ENCODE peak calls at places on chromosomes 5 and 9, in six cellular contexts. One of them, this sample, is unnamed.

GRCh38 chr5:154768207-154768606 is 13.0 kb downstream of the LARP1 start:
- DNase-seq in osteocyte: no peak
- DNase-seq in hepatocyte: no peak
- DNase-seq in lower lobe of right lung: no peak
- DNase-seq in fibroblast of the aortic adventitia: no peak
- DNase-seq in mesothelial cell of epicardium: no peak
- DNase-seq in this sample: no peak

GRCh38 chr5:65261499-65261898 is 220.2 kb downstream of the ADAMTS6 start:
- DNase-seq in osteocyte: no peak
- DNase-seq in hepatocyte: no peak
- DNase-seq in lower lobe of right lung: no peak
- DNase-seq in fibroblast of the aortic adventitia: peak; percentile 13
- DNase-seq in mesothelial cell of epicardium: no peak
- DNase-seq in this sample: no peak

GRCh38 chr9:136364942-136365774 is 1.6 kb upstream of the DNLZ start:
- DNase-seq in osteocyte: no peak
- DNase-seq in hepatocyte: no peak
- DNase-seq in lower lobe of right lung: no peak
- DNase-seq in fibroblast of the aortic adventitia: no peak
- DNase-seq in mesothelial cell of epicardium: no peak
- DNase-seq in this sample: no peak

GRCh38 chr9:106964329-106964728 is 101.4 kb downstream of the ZNF462 start:
- DNase-seq in osteocyte: no peak
- DNase-seq in hepatocyte: no peak
- DNase-seq in lower lobe of right lung: no peak
- DNase-seq in fibroblast of the aortic adventitia: no peak
- DNase-seq in mesothelial cell of epicardium: no peak
- DNase-seq in this sample: no peak

GRCh38 chr9:92947268-92948031 is at the start of gene FGD3:
- DNase-seq in osteocyte: no peak
- DNase-seq in hepatocyte: peak; percentile 68
- DNase-seq in lower lobe of right lung: no peak
- DNase-seq in fibroblast of the aortic adventitia: no peak
- DNase-seq in mesothelial cell of epicardium: peak; percentile 59
- DNase-seq in this sample: peak; percentile 60

GRCh38 chr5:994821-995220 is 13.8 kb upstream of the NKD2 start:
- DNase-seq in osteocyte: peak; percentile 71
- DNase-seq in hepatocyte: peak; percentile 1
- DNase-seq in lower lobe of right lung: no peak
- DNase-seq in fibroblast of the aortic adventitia: no peak
- DNase-seq in mesothelial cell of epicardium: no peak
- DNase-seq in this sample: no peak

GRCh38 chr9:135702002-135702721 is at the start of gene KCNT1:
- DNase-seq in osteocyte: peak; percentile 89
- DNase-seq in hepatocyte: peak; percentile 77
- DNase-seq in lower lobe of right lung: no peak
- DNase-seq in fibroblast of the aortic adventitia: peak; percentile 34
- DNase-seq in mesothelial cell of epicardium: peak; percentile 91
- DNase-seq in this sample: peak; percentile 86

GRCh38 chr9:134355561-134356278 is 29.5 kb downstream of the RXRA start:
- DNase-seq in osteocyte: no peak
- DNase-seq in hepatocyte: peak; percentile 47
- DNase-seq in lower lobe of right lung: peak; percentile 85
- DNase-seq in fibroblast of the aortic adventitia: no peak
- DNase-seq in mesothelial cell of epicardium: no peak
- DNase-seq in this sample: no peak

GRCh38 chr9:124297553-124297905 is 39.8 kb downstream of the NEK6 start:
- DNase-seq in osteocyte: peak; percentile 90
- DNase-seq in hepatocyte: peak; percentile 41
- DNase-seq in lower lobe of right lung: peak; percentile 80
- DNase-seq in fibroblast of the aortic adventitia: peak; percentile 99
- DNase-seq in mesothelial cell of epicardium: peak; percentile 61
- DNase-seq in this sample: no peak

GRCh38 chr5:133870661-133871060 is 97.8 kb downstream of the C5orf15 start:
- DNase-seq in osteocyte: no peak
- DNase-seq in hepatocyte: no peak
- DNase-seq in lower lobe of right lung: no peak
- DNase-seq in fibroblast of the aortic adventitia: peak; percentile 67
- DNase-seq in mesothelial cell of epicardium: no peak
- DNase-seq in this sample: no peak

GRCh38 chr5:95620030-95620869 is at the start of gene GPR150:
- DNase-seq in osteocyte: peak; percentile 85
- DNase-seq in hepatocyte: peak; percentile 77
- DNase-seq in lower lobe of right lung: peak; percentile 79
- DNase-seq in fibroblast of the aortic adventitia: no peak
- DNase-seq in mesothelial cell of epicardium: peak; percentile 55
- DNase-seq in this sample: peak; percentile 72

GRCh38 chr9:118882674-118883073 is 486.6 kb downstream of the BRINP1 start:
- DNase-seq in osteocyte: no peak
- DNase-seq in hepatocyte: no peak
- DNase-seq in lower lobe of right lung: no peak
- DNase-seq in fibroblast of the aortic adventitia: no peak
- DNase-seq in mesothelial cell of epicardium: no peak
- DNase-seq in this sample: no peak

GRCh38 chr5:132389453-132390286 is 20.2 kb downstream of the SLC22A5 start:
- DNase-seq in osteocyte: peak; percentile 97
- DNase-seq in hepatocyte: peak; percentile 90
- DNase-seq in lower lobe of right lung: no peak
- DNase-seq in fibroblast of the aortic adventitia: peak; percentile 99
- DNase-seq in mesothelial cell of epicardium: no peak
- DNase-seq in this sample: peak; percentile 42

GRCh38 chr5:94670726-94671125 is 52.3 kb downstream of the SLF1 start:
- DNase-seq in osteocyte: no peak
- DNase-seq in hepatocyte: no peak
- DNase-seq in lower lobe of right lung: no peak
- DNase-seq in fibroblast of the aortic adventitia: peak; percentile 35
- DNase-seq in mesothelial cell of epicardium: no peak
- DNase-seq in this sample: no peak

GRCh38 chr9:82805027-82805426 is 257.9 kb downstream of the RASEF start:
- DNase-seq in osteocyte: no peak
- DNase-seq in hepatocyte: no peak
- DNase-seq in lower lobe of right lung: no peak
- DNase-seq in fibroblast of the aortic adventitia: no peak
- DNase-seq in mesothelial cell of epicardium: no peak
- DNase-seq in this sample: no peak

GRCh38 chr5:148401604-148402003 is 17.8 kb downstream of the FBXO38 start:
- DNase-seq in osteocyte: no peak
- DNase-seq in hepatocyte: no peak
- DNase-seq in lower lobe of right lung: no peak
- DNase-seq in fibroblast of the aortic adventitia: peak; percentile 17
- DNase-seq in mesothelial cell of epicardium: no peak
- DNase-seq in this sample: no peak

GRCh38 chr9:93072383-93072795 is 13.9 kb downstream of the SUSD3 start:
- DNase-seq in osteocyte: no peak
- DNase-seq in hepatocyte: no peak
- DNase-seq in lower lobe of right lung: no peak
- DNase-seq in fibroblast of the aortic adventitia: peak; percentile 72
- DNase-seq in mesothelial cell of epicardium: peak; percentile 59
- DNase-seq in this sample: no peak

GRCh38 chr9:21559402-21560280 is 77.5 kb upstream of the IFNE start:
- DNase-seq in osteocyte: peak; percentile 85
- DNase-seq in hepatocyte: peak; percentile 87
- DNase-seq in lower lobe of right lung: peak; percentile 56
- DNase-seq in fibroblast of the aortic adventitia: peak; percentile 79
- DNase-seq in mesothelial cell of epicardium: peak; percentile 80
- DNase-seq in this sample: peak; percentile 74

GRCh38 chr9:78441396-78441795 is 144.5 kb downstream of the PSAT1 start:
- DNase-seq in osteocyte: no peak
- DNase-seq in hepatocyte: no peak
- DNase-seq in lower lobe of right lung: no peak
- DNase-seq in fibroblast of the aortic adventitia: no peak
- DNase-seq in mesothelial cell of epicardium: no peak
- DNase-seq in this sample: no peak

GRCh38 chr5:150159741-150160179 is 4.1 kb upstream of the PDGFRB start:
- DNase-seq in osteocyte: no peak
- DNase-seq in hepatocyte: no peak
- DNase-seq in lower lobe of right lung: no peak
- DNase-seq in fibroblast of the aortic adventitia: peak; percentile 62
- DNase-seq in mesothelial cell of epicardium: no peak
- DNase-seq in this sample: no peak

GRCh38 chr5:125699860-125700259 is 723.3 kb upstream of the GRAMD2B start:
- DNase-seq in osteocyte: no peak
- DNase-seq in hepatocyte: no peak
- DNase-seq in lower lobe of right lung: no peak
- DNase-seq in fibroblast of the aortic adventitia: peak; percentile 20
- DNase-seq in mesothelial cell of epicardium: no peak
- DNase-seq in this sample: no peak

GRCh38 chr9:72315510-72316287 is 49.3 kb downstream of the ZFAND5 start:
- DNase-seq in osteocyte: no peak
- DNase-seq in hepatocyte: peak; percentile 45
- DNase-seq in lower lobe of right lung: peak; percentile 57
- DNase-seq in fibroblast of the aortic adventitia: peak; percentile 65
- DNase-seq in mesothelial cell of epicardium: no peak
- DNase-seq in this sample: no peak

GRCh38 chr9:91555132-91555531 is 131.5 kb upstream of the NFIL3 start:
- DNase-seq in osteocyte: no peak
- DNase-seq in hepatocyte: no peak
- DNase-seq in lower lobe of right lung: no peak
- DNase-seq in fibroblast of the aortic adventitia: peak; percentile 64
- DNase-seq in mesothelial cell of epicardium: no peak
- DNase-seq in this sample: no peak

GRCh38 chr9:128723352-128723865 is 518 bp downstream of the ZDHHC12 start:
- DNase-seq in osteocyte: no peak
- DNase-seq in hepatocyte: no peak
- DNase-seq in lower lobe of right lung: no peak
- DNase-seq in fibroblast of the aortic adventitia: no peak
- DNase-seq in mesothelial cell of epicardium: no peak
- DNase-seq in this sample: no peak

GRCh38 chr9:84297162-84297821 is 43.3 kb downstream of the SLC28A3 start:
- DNase-seq in osteocyte: no peak
- DNase-seq in hepatocyte: no peak
- DNase-seq in lower lobe of right lung: no peak
- DNase-seq in fibroblast of the aortic adventitia: peak; percentile 54
- DNase-seq in mesothelial cell of epicardium: no peak
- DNase-seq in this sample: no peak

GRCh38 chr5:3312299-3312698 is 283.3 kb upstream of the IRX1 start:
- DNase-seq in osteocyte: no peak
- DNase-seq in hepatocyte: no peak
- DNase-seq in lower lobe of right lung: no peak
- DNase-seq in fibroblast of the aortic adventitia: no peak
- DNase-seq in mesothelial cell of epicardium: no peak
- DNase-seq in this sample: no peak

GRCh38 chr9:113387560-113388230 is 10.9 kb upstream of the HDHD3 start:
- DNase-seq in osteocyte: no peak
- DNase-seq in hepatocyte: peak; percentile 66
- DNase-seq in lower lobe of right lung: no peak
- DNase-seq in fibroblast of the aortic adventitia: no peak
- DNase-seq in mesothelial cell of epicardium: no peak
- DNase-seq in this sample: no peak
- TF ChIP-seq CTCF in osteocyte: no peak
- TF ChIP-seq CTCF in hepatocyte: no peak
- TF ChIP-seq CTCF in lower lobe of right lung: no peak
- TF ChIP-seq CTCF in fibroblast of the aortic adventitia: no peak
- TF ChIP-seq CTCF in mesothelial cell of epicardium: no peak
- TF ChIP-seq CTCF in this sample: no peak

GRCh38 chr9:85392270-85392669 is 349.5 kb downstream of the AGTPBP1 start:
- DNase-seq in osteocyte: no peak
- DNase-seq in hepatocyte: no peak
- DNase-seq in lower lobe of right lung: no peak
- DNase-seq in fibroblast of the aortic adventitia: no peak
- DNase-seq in mesothelial cell of epicardium: no peak
- DNase-seq in this sample: no peak
- TF ChIP-seq CTCF in osteocyte: no peak
- TF ChIP-seq CTCF in hepatocyte: no peak
- TF ChIP-seq CTCF in lower lobe of right lung: no peak
- TF ChIP-seq CTCF in fibroblast of the aortic adventitia: no peak
- TF ChIP-seq CTCF in mesothelial cell of epicardium: no peak
- TF ChIP-seq CTCF in this sample: no peak

GRCh38 chr5:151223447-151224264 is at the start of gene CCDC69:
- DNase-seq in osteocyte: peak; percentile 88
- DNase-seq in hepatocyte: peak; percentile 86
- DNase-seq in lower lobe of right lung: peak; percentile 89
- DNase-seq in fibroblast of the aortic adventitia: peak; percentile 65
- DNase-seq in mesothelial cell of epicardium: peak; percentile 72
- DNase-seq in this sample: peak; percentile 76
- TF ChIP-seq CTCF in osteocyte: peak; percentile 21
- TF ChIP-seq CTCF in hepatocyte: peak; percentile 19
- TF ChIP-seq CTCF in lower lobe of right lung: peak; percentile 42
- TF ChIP-seq CTCF in fibroblast of the aortic adventitia: peak; percentile 47
- TF ChIP-seq CTCF in mesothelial cell of epicardium: no peak
- TF ChIP-seq CTCF in this sample: peak; percentile 53

GRCh38 chr5:57696005-57696755 is 213.6 kb upstream of the ACTBL2 start:
- DNase-seq in osteocyte: no peak
- DNase-seq in hepatocyte: no peak
- DNase-seq in lower lobe of right lung: no peak
- DNase-seq in fibroblast of the aortic adventitia: no peak
- DNase-seq in mesothelial cell of epicardium: no peak
- DNase-seq in this sample: no peak
- TF ChIP-seq CTCF in osteocyte: no peak
- TF ChIP-seq CTCF in hepatocyte: no peak
- TF ChIP-seq CTCF in lower lobe of right lung: no peak
- TF ChIP-seq CTCF in fibroblast of the aortic adventitia: peak; percentile 6
- TF ChIP-seq CTCF in mesothelial cell of epicardium: no peak
- TF ChIP-seq CTCF in this sample: no peak

GRCh38 chr9:14437336-14438231 is 123.6 kb upstream of the NFIB start:
- DNase-seq in osteocyte: no peak
- DNase-seq in hepatocyte: peak; percentile 38
- DNase-seq in lower lobe of right lung: no peak
- DNase-seq in fibroblast of the aortic adventitia: no peak
- DNase-seq in mesothelial cell of epicardium: peak; percentile 55
- DNase-seq in this sample: no peak

GRCh38 chr9:14435871-14436270 is 121.9 kb upstream of the NFIB start:
- DNase-seq in osteocyte: no peak
- DNase-seq in hepatocyte: no peak
- DNase-seq in lower lobe of right lung: no peak
- DNase-seq in fibroblast of the aortic adventitia: no peak
- DNase-seq in mesothelial cell of epicardium: no peak
- DNase-seq in this sample: no peak

GRCh38 chr9:14434971-14435718 is 121.2 kb upstream of the NFIB start:
- DNase-seq in osteocyte: no peak
- DNase-seq in hepatocyte: no peak
- DNase-seq in lower lobe of right lung: no peak
- DNase-seq in fibroblast of the aortic adventitia: no peak
- DNase-seq in mesothelial cell of epicardium: no peak
- DNase-seq in this sample: no peak

GRCh38 chr9:14433293-14433818 is 119.4 kb upstream of the NFIB start:
- DNase-seq in osteocyte: no peak
- DNase-seq in hepatocyte: no peak
- DNase-seq in lower lobe of right lung: no peak
- DNase-seq in fibroblast of the aortic adventitia: peak; percentile 80
- DNase-seq in mesothelial cell of epicardium: no peak
- DNase-seq in this sample: no peak

DNA sequence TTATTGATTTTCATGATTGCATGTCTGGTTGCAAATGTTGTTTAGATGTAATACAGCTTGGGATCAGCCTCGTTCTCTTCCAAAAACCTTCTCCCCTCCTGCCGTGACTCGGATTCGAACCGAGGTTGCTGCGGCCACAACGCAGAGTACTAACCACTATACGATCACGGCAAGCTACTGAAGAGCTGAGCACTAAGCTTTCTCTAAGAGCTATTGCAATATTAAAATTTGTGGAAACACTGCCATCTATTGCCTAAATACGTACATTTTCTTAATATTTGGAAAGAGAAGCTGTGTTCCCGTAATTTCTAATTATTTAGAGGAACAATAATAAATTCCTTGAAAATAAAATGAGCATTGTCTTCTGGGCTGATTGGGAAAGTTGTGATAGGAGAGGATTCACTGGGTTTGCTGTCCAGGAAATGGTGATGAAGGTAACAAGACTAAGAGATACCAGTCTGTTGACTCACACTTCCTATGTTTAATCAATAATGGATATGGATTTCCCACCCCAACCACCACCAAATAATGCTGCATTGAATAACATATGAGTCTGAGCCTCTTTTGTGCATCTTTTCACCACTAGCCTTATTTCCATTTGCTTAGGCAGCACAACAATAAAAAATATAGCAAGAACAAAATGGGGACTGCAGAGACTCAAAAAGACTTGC is 120.0 kb upstream of the NFIB start:
- DNase-seq in osteocyte: no peak
- DNase-seq in hepatocyte: peak; percentile 58
- DNase-seq in lower lobe of right lung: no peak
- DNase-seq in fibroblast of the aortic adventitia: peak; percentile 89
- DNase-seq in mesothelial cell of epicardium: no peak
- DNase-seq in this sample: no peak
- TF ChIP-seq CTCF in osteocyte: peak; percentile 64
- TF ChIP-seq CTCF in hepatocyte: peak; percentile 54
- TF ChIP-seq CTCF in lower lobe of right lung: no peak
- TF ChIP-seq CTCF in fibroblast of the aortic adventitia: peak; percentile 41
- TF ChIP-seq CTCF in mesothelial cell of epicardium: peak; percentile 29
- TF ChIP-seq CTCF in this sample: peak; percentile 64